ENCODE peak calls at places on chromosomes 1 and 21, in five cellular contexts. L is H9, O is mesenchymal stem cell, P is H1, X is neuronal stem cell. I is an unnamed sample.

GRCh38 chr1:219296430-219296850 is 122.8 kb downstream of the LYPLAL1 start:
- DNase-seq in X (no peak), P (no peak), L (no peak), O (no peak), I (no peak)

GRCh38 chr1:2208309-2209239 is 14.0 kb upstream of the FAAP20 start:
- DNase-seq in P (no peak), X (no peak), O (peak; percentile 48), L (no peak), I (peak; percentile 82)

GRCh38 chr1:12047120-12047876 is 15.8 kb upstream of the TNFRSF8 start:
- DNase-seq in O (no peak), P (no peak), X (no peak), L (no peak), I (no peak)

GRCh38 chr1:51222136-51222787 is 13.8 kb upstream of the RNF11 start:
- DNase-seq in X (no peak), O (no peak), P (no peak), L (no peak), I (no peak)

GRCh38 chr1:226738995-226739695 is at the start of gene ITPKB:
- DNase-seq in X (no peak), P (no peak), L (no peak), O (peak; percentile 88), I (peak; percentile 18)

GRCh38 chr1:50841791-50842387 is 118.2 kb downstream of the FAF1 start:
- DNase-seq in L (no peak), X (no peak), P (no peak), O (peak; percentile 53), I (no peak)

GRCh38 chr1:20449736-20450311 is 36.2 kb downstream of the CAMK2N1 start:
- DNase-seq in O (no peak), L (no peak), X (no peak), P (no peak), I (no peak)

GRCh38 chr21:32140212-32141008 is 138.4 kb downstream of the MIS18A start:
- DNase-seq in X (no peak), O (no peak), L (no peak), P (no peak), I (no peak)

GRCh38 chr1:111776397-111776796 is 20.7 kb downstream of the DDX20 start:
- DNase-seq in L (no peak), X (no peak), P (no peak), O (no peak), I (no peak)
- H3K18ac ChIP-seq in L (no peak overlapping the region), X (no peak overlapping the region), P (no peak overlapping the region), O (no peak overlapping the region), I (no peak overlapping the region)

GRCh38 chr1:113048064-113048463 is 24.9 kb upstream of the LRIG2 start:
- DNase-seq in L (no peak), P (no peak), X (no peak), O (no peak), I (no peak)
- H2BK12ac ChIP-seq in L (no peak overlapping the region), P (no peak overlapping the region), X (no peak overlapping the region), O (no peak overlapping the region), I (no peak overlapping the region)

GRCh38 chr1:25568090-25568833 is 24.9 kb downstream of the LDLRAP1 start:
- DNase-seq in X (no peak), O (peak; percentile 80), P (peak; percentile 70), L (peak; percentile 85), I (peak; percentile 51)
- H3K4ac ChIP-seq in X (no peak overlapping the region), O (no peak overlapping the region), P (no peak overlapping the region), L (no peak overlapping the region), I (no peak overlapping the region)

DNA sequence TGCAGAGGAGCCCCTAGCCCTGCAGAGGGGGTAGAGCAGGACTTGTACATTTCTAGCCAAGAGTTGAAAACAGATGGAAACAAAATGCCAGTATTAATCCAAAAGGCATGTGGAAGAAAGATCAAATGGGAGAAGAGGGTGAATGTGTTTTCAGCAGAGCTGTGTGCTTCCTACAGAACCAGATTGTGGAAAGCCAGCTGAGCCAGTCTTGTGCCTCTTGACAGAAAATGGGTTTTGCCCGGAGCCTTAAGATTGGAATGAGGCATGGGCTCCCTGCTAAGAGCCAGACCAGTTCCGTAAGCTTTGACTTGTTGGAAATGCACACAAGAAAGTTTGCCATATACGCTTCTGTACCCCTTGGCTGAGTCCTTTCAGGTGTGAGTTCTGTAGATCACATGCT is 105.3 kb upstream of the TSPAN2 start:
- DNase-seq in L (no peak), P (no peak), O (no peak), X (no peak), I (peak; percentile 46)
- H3K18ac ChIP-seq in L (no peak overlapping the region), P (no peak overlapping the region), O (no peak overlapping the region), X (no peak overlapping the region), I (peak overlapping the region; percentile 63)